ENCODE peak calls at places on chromosomes 13 and 19, in five cellular contexts. C, J, R, O and Y are unnamed samples.

GRCh38 chr13:94674609-94675348 is 37.6 kb downstream of the SOX21 start:
- DNase-seq in C (peak), J (peak), R (peak), O (peak), Y (peak)

GRCh38 chr19:34596115-34596514 is 80.8 kb downstream of the SCGB2B2 start:
- DNase-seq in C (no peak), J (no peak), R (no peak), O (no peak), Y (no peak)

GRCh38 chr13:113904411-113904810 is 40.5 kb upstream of the GAS6 start:
- DNase-seq in C (peak), J (no peak), R (no peak), O (peak), Y (peak)

GRCh38 chr13:96036515-96036914 is 16.7 kb downstream of the UGGT2 start:
- DNase-seq in C (no peak), J (no peak), R (no peak), O (no peak), Y (no peak)

GRCh38 chr13:33799950-33800592 is 17.9 kb upstream of the RFC3 start:
- DNase-seq in C (no peak), J (no peak), R (no peak), O (peak), Y (peak)

GRCh38 chr19:45161715-45162463 is 1.1 kb upstream of the NKPD1 start:
- DNase-seq in C (peak), J (no peak), R (no peak), O (peak), Y (no peak)

GRCh38 chr13:45873491-45874360 is 22.2 kb upstream of the SIAH3 start:
- DNase-seq in C (no peak), J (no peak), R (no peak), O (no peak), Y (no peak)

GRCh38 chr13:43990829-43991228 is 111.1 kb downstream of the LACC1 start:
- DNase-seq in C (no peak), J (no peak), R (no peak), O (no peak), Y (no peak)

GRCh38 chr13:113113846-113114271 is 8.3 kb downstream of the F7 start:
- DNase-seq in C (no peak), J (no peak), R (no peak), O (no peak), Y (no peak)

GRCh38 chr19:16714702-16715294 is 4.8 kb upstream of the NWD1 start:
- DNase-seq in C (peak), J (peak), R (peak), O (peak), Y (no peak)

GRCh38 chr13:45055902-45056648 is 64.2 kb upstream of the GTF2F2 start:
- DNase-seq in C (no peak), J (no peak), R (no peak), O (no peak), Y (no peak)

GRCh38 chr19:475360-475759 is 14.5 kb upstream of the SHC2 start:
- DNase-seq in C (no peak), J (no peak), R (no peak), O (no peak), Y (no peak)

GRCh38 chr13:94390881-94391280 is 88.6 kb downstream of the DCT start:
- DNase-seq in C (no peak), J (no peak), R (no peak), O (no peak), Y (no peak)

GRCh38 chr19:42658148-42658547 is 63.4 kb upstream of the CEACAM8 start:
- DNase-seq in C (no peak), J (no peak), R (no peak), O (no peak), Y (no peak)

GRCh38 chr19:30664358-30665058 is 292.3 kb downstream of the ZNF536 start:
- DNase-seq in C (peak), J (peak), R (no peak), O (peak), Y (peak)

GRCh38 chr19:56333506-56333905 is 18.9 kb upstream of the ZSCAN5A start:
- DNase-seq in C (peak), J (peak), R (peak), O (peak), Y (peak)

GRCh38 chr13:26184791-26185250 is 37.3 kb downstream of the RNF6 start:
- DNase-seq in C (peak), J (peak), R (peak), O (peak), Y (peak)

GRCh38 chr13:22210134-22210930 is 539.5 kb downstream of the FGF9 start:
- DNase-seq in C (no peak), J (no peak), R (no peak), O (no peak), Y (no peak)

GRCh38 chr13:27174766-27175455 is 3.3 kb upstream of the USP12 start:
- DNase-seq in C (no peak), J (no peak), R (no peak), O (no peak), Y (no peak)

GRCh38 chr13:75788494-75788991 is 152.4 kb downstream of the LMO7 start:
- DNase-seq in C (peak), J (no peak), R (no peak), O (no peak), Y (peak)

GRCh38 chr19:42201489-42202289 is 15.8 kb downstream of the DEDD2 start:
- DNase-seq in C (peak), J (no peak), R (peak), O (no peak), Y (no peak)

GRCh38 chr13:87535911-87536310 is 135.3 kb upstream of the SLITRK5 start:
- DNase-seq in C (no peak), J (no peak), R (no peak), O (no peak), Y (no peak)

GRCh38 chr13:71218960-71219359 is 648.0 kb downstream of the DACH1 start:
- DNase-seq in C (no peak), J (no peak), R (no peak), O (peak), Y (no peak)

GRCh38 chr13:44013666-44014291 is 134.1 kb downstream of the LACC1 start:
- DNase-seq in C (no peak), J (no peak), R (no peak), O (no peak), Y (no peak)

GRCh38 chr13:104936304-104936703 is 1599.2 kb downstream of the EFNB2 start:
- DNase-seq in C (no peak), J (no peak), R (no peak), O (no peak), Y (no peak)

GRCh38 chr13:30329009-30329585 is 21.7 kb upstream of the KATNAL1 start:
- DNase-seq in C (no peak), J (no peak), R (no peak), O (no peak), Y (no peak)

GRCh38 chr19:40611900-40612698 is 10.9 kb downstream of the LTBP4 start:
- DNase-seq in C (no peak), J (no peak), R (no peak), O (no peak), Y (no peak)

GRCh38 chr13:108087813-108088212 is 127.5 kb downstream of the LIG4 start:
- DNase-seq in C (no peak), J (no peak), R (no peak), O (no peak), Y (no peak)

GRCh38 chr13:52345631-52346251 is 60.2 kb downstream of the THSD1 start:
- DNase-seq in C (no peak), J (no peak), R (no peak), O (no peak), Y (no peak)

GRCh38 chr19:45809643-45810159 is 5.4 kb downstream of the RSPH6A start:
- DNase-seq in C (no peak), J (peak), R (no peak), O (no peak), Y (peak)

GRCh38 chr13:103517066-103517767 is 451.0 kb upstream of the SLC10A2 start:
- DNase-seq in C (no peak), J (peak), R (no peak), O (no peak), Y (no peak)

GRCh38 chr13:53066411-53066810 is 37.8 kb downstream of the OLFM4 start:
- DNase-seq in C (no peak), J (peak), R (no peak), O (no peak), Y (no peak)

GRCh38 chr13:44322928-44323327 is 50.7 kb upstream of the SERP2 start:
- DNase-seq in C (no peak), J (no peak), R (no peak), O (no peak), Y (no peak)

GRCh38 chr13:107450931-107451330 is 764.4 kb downstream of the LIG4 start:
- DNase-seq in C (no peak), J (no peak), R (no peak), O (no peak), Y (no peak)